ENCODE peak calls at places on chromosomes 12 and 14, in ten cellular contexts. U, S, E, G, N, R, D, L, V and K are unnamed samples.

GRCh38 chr14:50082308-50082742 is 34.0 kb downstream of the VCPKMT start:
- DNase-seq in G (no peak), L (no peak), D (no peak), V (no peak), E (no peak), U (no peak), R (no peak), N (no peak), S (no peak), K (no peak)

GRCh38 chr14:70709726-70710382 is 68.1 kb downstream of the TTC9 start:
- DNase-seq in S (no peak), N (no peak), U (peak), G (no peak), L (no peak), R (no peak), E (no peak), V (no peak), D (no peak), K (no peak)

GRCh38 chr12:9702239-9702638 is 30.7 kb downstream of the CLECL1 start:
- DNase-seq in D (no peak), L (no peak), V (no peak), N (no peak), R (no peak), E (no peak), S (no peak), G (no peak), U (no peak), K (no peak)

GRCh38 chr14:22614240-22614799 is 16.2 kb downstream of the ABHD4 start:
- DNase-seq in D (no peak), N (no peak), V (peak), L (peak), E (no peak), G (no peak), S (no peak), U (peak), R (peak), K (peak)

GRCh38 chr12:108318472-108319275 is 20.4 kb downstream of the CMKLR1 start:
- DNase-seq in D (no peak), V (no peak), N (no peak), G (no peak), R (no peak), S (no peak), U (no peak), L (no peak), E (no peak), K (no peak)

GRCh38 chr14:70660967-70661871 is 19.5 kb downstream of the TTC9 start:
- DNase-seq in L (no peak), N (no peak), D (no peak), E (no peak), U (no peak), G (no peak), S (no peak), R (no peak), V (no peak), K (no peak)

GRCh38 chr12:95837240-95838038 is 21.3 kb upstream of the SNRPF start:
- DNase-seq in E (no peak), R (no peak), G (no peak), V (no peak), D (no peak), U (no peak), S (no peak), N (no peak), L (no peak), K (no peak)

GRCh38 chr12:25800101-25800500 is 158.4 kb upstream of the RASSF8 start:
- DNase-seq in U (no peak), N (no peak), R (no peak), V (no peak), S (no peak), D (no peak), L (peak), G (no peak), E (no peak), K (no peak)

GRCh38 chr12:130298322-130298721 is 39.4 kb upstream of the PIWIL1 start:
- DNase-seq in G (no peak), V (no peak), R (no peak), E (no peak), L (no peak), N (no peak), D (no peak), S (no peak), U (no peak), K (no peak)

GRCh38 chr12:113390064-113391043 is 13.3 kb downstream of the SDS start:
- DNase-seq in U (no peak), G (no peak), R (no peak), N (no peak), L (no peak), E (no peak), S (no peak), V (no peak), D (no peak), K (no peak)
- TF ChIP-seq POLR2A in U (no peak), G (no peak), R (no peak), N (no peak), L (no peak), E (no peak), S (no peak), V (no peak), D (no peak), K (no peak)

GRCh38 chr12:29726321-29726692 is 57.4 kb downstream of the TMTC1 start:
- DNase-seq in E (no peak), L (peak), S (no peak), D (no peak), N (no peak), U (no peak), V (no peak), R (no peak), G (no peak), K (no peak)

GRCh38 chr12:29726741-29727348 is 56.9 kb downstream of the TMTC1 start:
- DNase-seq in S (no peak), V (no peak), G (no peak), R (no peak), D (no peak), L (no peak), U (no peak), E (no peak), N (no peak), K (no peak)

GRCh38 chr12:29730481-29730880 is 53.3 kb downstream of the TMTC1 start:
- DNase-seq in R (no peak), D (no peak), L (no peak), U (no peak), N (no peak), G (no peak), V (no peak), S (no peak), E (no peak), K (no peak)

GRCh38 chr12:29725587-29726320 is 58.0 kb downstream of the TMTC1 start:
- DNase-seq in D (peak), V (no peak), N (no peak), R (no peak), E (peak), G (no peak), S (peak), L (peak), U (no peak), K (no peak)

GRCh38 chr12:29728033-29728432 is 55.7 kb downstream of the TMTC1 start:
- DNase-seq in L (no peak), V (no peak), U (no peak), S (no peak), N (no peak), E (peak), R (no peak), G (no peak), D (no peak), K (no peak)
- TF ChIP-seq POLR2A in L (no peak), V (no peak), U (no peak), S (no peak), N (no peak), E (no peak), R (no peak), G (no peak), D (no peak), K (no peak)

DNA sequence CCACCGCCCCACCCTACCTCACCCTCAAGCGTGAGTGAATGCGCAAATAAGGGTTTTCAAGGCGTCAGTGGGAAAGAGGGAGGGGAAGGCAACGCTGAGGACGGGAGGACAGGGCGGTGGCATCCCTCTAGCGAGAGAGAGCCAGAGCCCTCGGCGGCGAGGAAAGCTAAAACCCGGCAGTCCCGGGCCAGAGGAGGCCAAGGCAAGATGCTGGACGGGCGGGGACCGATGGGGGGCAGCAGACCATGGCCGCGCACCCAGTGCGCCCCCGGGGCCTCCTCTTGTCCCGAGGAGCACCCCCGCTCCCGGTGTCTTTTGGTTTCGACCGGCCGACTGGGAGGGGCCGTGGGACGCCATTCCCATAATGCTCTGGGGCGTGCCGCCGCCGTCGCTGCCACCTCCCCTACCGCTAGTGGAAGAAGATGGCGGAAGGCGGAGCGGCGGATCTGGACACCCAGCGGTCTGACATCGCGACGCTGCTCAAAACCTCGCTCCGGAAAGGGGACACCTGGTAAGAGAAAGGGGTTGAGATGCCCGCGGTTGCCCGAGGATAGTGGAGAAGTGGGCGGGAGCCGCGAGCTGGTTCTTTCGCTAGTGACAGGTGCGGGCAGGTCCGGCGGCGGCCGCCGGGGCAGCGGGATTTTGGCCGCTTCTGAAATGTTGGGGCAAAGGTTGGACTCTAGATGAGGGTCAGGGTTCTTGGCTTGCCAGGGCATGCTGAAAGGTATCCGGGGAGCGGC is at the start of gene USP15:
- DNase-seq in D (peak), S (peak), L (peak), N (peak), U (peak), R (peak), G (peak), E (peak), V (peak), K (peak)
- TF ChIP-seq POLR2A in D (peak), S (peak), L (peak), N (peak), U (peak), R (peak), G (peak), E (peak), V (peak), K (peak)

GRCh38 chr14:21258194-21258888 is 10.9 kb downstream of the HNRNPC start:
- DNase-seq in V (no peak), U (no peak), L (no peak), S (no peak), R (no peak), G (no peak), D (no peak), E (no peak), N (no peak), K (no peak)
- TF ChIP-seq POLR2A in V (no peak), U (no peak), L (peak), S (no peak), R (no peak), G (no peak), D (no peak), E (no peak), N (no peak), K (no peak)

DNA sequence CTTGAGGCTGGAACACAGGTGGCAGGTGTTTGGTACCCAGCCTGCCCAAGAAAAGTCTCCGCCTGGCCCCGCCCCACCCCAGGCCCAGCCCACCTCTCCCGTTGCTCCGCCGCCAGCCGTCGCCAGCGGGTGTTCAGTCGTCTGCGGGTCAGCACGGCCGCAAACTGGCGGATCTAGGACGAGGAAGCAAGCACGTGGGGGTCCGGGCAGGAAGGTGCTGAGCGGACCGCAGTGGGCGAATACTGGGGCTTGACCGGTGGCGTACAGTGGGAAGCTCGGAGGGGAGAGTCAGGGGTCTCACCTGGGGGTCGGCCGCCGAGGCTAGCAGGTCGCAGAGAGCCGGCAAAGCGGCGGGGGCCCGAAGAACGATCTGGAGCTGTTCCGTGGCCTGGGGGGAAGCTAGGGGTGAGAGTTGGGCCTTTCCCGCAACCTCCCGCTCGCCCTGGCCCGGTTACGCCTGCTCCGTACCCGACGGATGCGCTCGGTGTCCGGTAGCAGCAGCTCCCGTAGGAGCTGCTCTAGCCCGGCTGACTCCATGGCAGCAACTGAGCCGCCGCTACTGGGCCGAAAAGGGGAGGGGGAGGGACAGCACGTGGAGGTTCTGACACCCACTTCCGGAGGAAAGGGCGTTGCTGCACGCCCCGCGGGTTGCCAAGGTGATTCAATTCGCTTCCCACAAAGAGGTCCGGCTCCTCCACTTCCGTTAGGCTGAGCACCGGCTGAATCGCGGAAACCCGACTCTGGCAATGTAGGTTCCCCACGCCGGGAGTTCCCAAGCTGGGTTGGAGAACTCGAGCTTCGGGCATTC is at the start of gene IPO4:
- DNase-seq in D (peak), L (peak), R (peak), U (peak), S (peak), E (peak), G (peak), N (peak), V (peak), K (peak)
- TF ChIP-seq POLR2A in D (peak), L (peak), R (peak), U (no peak), S (no peak), E (peak), G (peak), N (peak), V (peak), K (peak)

GRCh38 chr14:58244556-58245387 is at the start of gene PSMA3:
- DNase-seq in D (peak), U (peak), L (peak), R (peak), S (peak), G (peak), E (peak), V (peak), N (peak), K (peak)
- TF ChIP-seq POLR2A in D (peak), U (peak), L (peak), R (peak), S (peak), G (peak), E (peak), V (peak), N (peak), K (peak)

GRCh38 chr12:55745361-55746146 is 2.6 kb downstream of the GDF11 start:
- DNase-seq in L (no peak), N (no peak), G (no peak), U (peak), R (no peak), D (no peak), V (no peak), E (no peak), S (no peak), K (no peak)

GRCh38 chr12:55743131-55743921 is 404 bp downstream of the GDF11 start:
- DNase-seq in V (peak), S (peak), U (no peak), L (peak), G (peak), N (peak), D (no peak), R (no peak), E (no peak), K (peak)

GRCh38 chr12:55743967-55744931 is 1.3 kb downstream of the GDF11 start:
- DNase-seq in N (no peak), S (no peak), V (no peak), R (no peak), L (no peak), G (no peak), U (no peak), D (no peak), E (no peak), K (no peak)

GRCh38 chr12:55741978-55742377 is 944 bp upstream of the GDF11 start:
- DNase-seq in N (no peak), D (no peak), G (no peak), V (no peak), S (no peak), R (no peak), E (no peak), L (no peak), U (no peak), K (no peak)

GRCh38 chr12:55742719-55743130 is at the start of gene GDF11:
- DNase-seq in E (peak), U (peak), L (peak), S (peak), D (peak), G (peak), N (no peak), V (peak), R (no peak), K (peak)
- TF ChIP-seq POLR2A in E (peak), U (no peak), L (peak), S (no peak), D (peak), G (no peak), N (no peak), V (no peak), R (no peak), K (peak)

DNA sequence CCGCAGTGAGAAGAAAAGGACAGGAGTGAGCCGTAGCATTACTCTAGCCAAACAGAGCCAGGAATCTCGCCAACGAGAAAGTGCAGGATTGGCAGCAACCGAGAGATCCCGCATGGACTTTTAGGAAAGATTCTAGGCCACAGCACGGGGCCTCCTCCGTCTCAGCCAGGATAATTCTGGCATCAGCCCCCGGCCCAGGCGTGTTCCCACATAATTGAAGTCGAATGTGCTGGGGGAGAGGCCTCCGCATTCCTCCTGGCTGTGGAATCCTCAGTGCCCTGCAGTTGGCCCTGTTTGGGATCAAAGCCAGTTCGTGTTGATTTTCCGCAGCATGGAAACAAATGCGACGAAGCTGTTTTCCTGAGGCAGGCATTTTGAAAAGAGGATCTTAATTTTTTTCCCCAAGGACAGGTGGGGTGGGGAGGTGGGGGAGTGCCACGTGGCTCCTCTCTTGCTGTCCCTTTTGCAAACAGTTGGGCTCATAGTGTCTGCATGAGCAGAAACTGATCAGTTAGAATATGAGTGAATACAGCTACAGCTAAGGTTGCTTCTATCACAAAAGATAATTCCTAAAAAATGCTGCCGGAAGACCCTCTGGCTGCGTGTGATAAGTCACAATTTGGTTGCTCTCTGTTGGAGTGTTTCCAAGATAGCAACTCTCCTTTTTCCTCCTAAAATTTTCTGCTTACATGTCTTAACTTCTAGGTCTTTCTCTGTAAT is 37.3 kb upstream of the ATXN2 start:
- DNase-seq in S (peak), E (peak), D (peak), G (no peak), N (no peak), R (no peak), U (peak), V (no peak), L (peak), K (no peak)
- TF ChIP-seq POLR2A in S (no peak), E (no peak), D (no peak), G (no peak), N (no peak), R (no peak), U (no peak), V (no peak), L (no peak), K (no peak)

GRCh38 chr14:103530390-103530789 is 1.4 kb downstream of the TRMT61A start:
- DNase-seq in N (no peak), G (no peak), D (no peak), R (no peak), S (no peak), U (no peak), L (peak), V (no peak), E (no peak), K (no peak)

GRCh38 chr14:103528158-103528511 is 861 bp upstream of the TRMT61A start:
- DNase-seq in U (no peak), G (no peak), S (peak), V (no peak), R (no peak), D (no peak), L (no peak), E (no peak), N (no peak), K (no peak)

GRCh38 chr14:103527408-103528157 is 1.4 kb upstream of the TRMT61A start:
- DNase-seq in S (no peak), L (no peak), G (no peak), E (no peak), V (no peak), R (no peak), N (no peak), D (no peak), U (no peak), K (peak)

GRCh38 chr14:103529383-103530365 is 678 bp downstream of the TRMT61A start:
- DNase-seq in V (no peak), G (no peak), S (no peak), E (no peak), L (no peak), U (no peak), D (no peak), N (no peak), R (no peak), K (no peak)

DNA sequence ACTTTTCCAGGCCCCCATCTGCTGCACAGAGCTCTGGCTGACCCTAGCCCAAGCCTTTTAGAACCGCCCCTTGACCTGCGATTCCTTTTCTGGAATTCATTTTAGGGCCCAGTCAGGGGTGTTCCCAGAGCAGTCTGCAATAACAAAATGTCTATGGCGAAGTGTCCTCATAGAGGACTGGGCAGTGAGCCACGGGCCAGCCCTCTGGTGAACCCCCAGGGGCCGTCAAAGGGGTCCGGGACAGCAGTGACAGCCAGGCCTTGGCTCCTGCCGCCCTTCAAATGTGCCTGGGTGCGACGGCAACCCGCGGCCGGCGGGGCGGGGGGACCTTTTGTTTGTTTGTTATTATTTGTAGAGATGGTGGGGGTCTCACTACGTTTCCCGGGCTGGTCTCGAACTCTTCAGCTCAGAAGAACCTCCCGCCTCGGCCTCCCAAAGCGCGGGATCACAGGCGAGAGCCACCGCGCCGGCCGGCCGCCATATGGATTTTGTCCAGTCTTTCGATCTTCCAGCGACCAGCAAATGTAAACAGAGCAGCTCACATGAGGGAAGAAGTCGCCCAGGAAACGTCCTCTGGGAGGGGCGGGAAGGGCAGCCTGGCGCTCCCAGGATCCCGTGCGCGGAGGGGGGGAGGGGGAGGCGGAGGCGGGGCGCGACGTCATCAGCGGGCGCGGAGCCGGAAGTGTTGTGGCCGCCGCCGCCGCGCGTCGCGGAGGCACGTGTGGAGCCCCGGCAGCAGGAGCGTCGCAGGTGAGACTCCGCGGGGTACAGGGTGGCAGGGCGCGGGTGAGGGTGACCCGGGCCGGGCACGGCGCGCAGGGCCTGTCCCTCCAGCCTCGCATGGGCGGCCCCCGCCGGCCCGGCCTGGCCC is at the start of gene TRMT61A:
- DNase-seq in V (peak), R (peak), G (peak), D (peak), S (peak), E (peak), N (peak), U (peak), L (peak), K (peak)
- TF ChIP-seq POLR2A in V (peak), R (no peak), G (peak), D (no peak), S (no peak), E (peak), N (peak), U (peak), L (no peak), K (peak)

GRCh38 chr12:120086801-120087621 is 29.5 kb downstream of the RAB35 start:
- DNase-seq in R (peak), G (peak), L (peak), V (peak), D (peak), S (peak), E (peak), U (peak), N (peak), K (peak)
- TF ChIP-seq POLR2A in R (no peak), G (peak), L (peak), V (peak), D (peak), S (peak), E (peak), U (peak), N (peak), K (peak)